ENCODE peak calls at places on chromosomes 12 and 14, in six cellular contexts. R, Y, X, E, G and O are unnamed samples.

GRCh38 chr14:84228702-84229101 is 1301.2 kb upstream of the FLRT2 start:
- DNase-seq in R (no peak), Y (peak), X (no peak), E (no peak), G (no peak), O (no peak)

GRCh38 chr12:47854531-47854930 is 34.8 kb upstream of the HDAC7 start:
- DNase-seq in R (no peak), Y (no peak), X (no peak), E (no peak), G (no peak), O (no peak)

GRCh38 chr12:68915055-68915454 is 17.9 kb downstream of the CPM start:
- DNase-seq in R (no peak), Y (peak), X (no peak), E (no peak), G (no peak), O (no peak)

GRCh38 chr12:22275847-22276246 is 58.7 kb downstream of the ST8SIA1 start:
- DNase-seq in R (no peak), Y (peak), X (no peak), E (no peak), G (peak), O (peak)

GRCh38 chr14:92948647-92949046 is 25.7 kb downstream of the CHGA start:
- DNase-seq in R (no peak), Y (no peak), X (no peak), E (no peak), G (no peak), O (no peak)

GRCh38 chr12:48122065-48122834 is 3.1 kb downstream of the PFKM start:
- DNase-seq in R (no peak), Y (no peak), X (no peak), E (no peak), G (no peak), O (no peak)

GRCh38 chr14:69069020-69069421 is 83.9 kb downstream of the DCAF5 start:
- DNase-seq in R (no peak), Y (peak), X (no peak), E (no peak), G (no peak), O (no peak)

GRCh38 chr12:130281157-130281799 is 56.4 kb upstream of the PIWIL1 start:
- DNase-seq in R (no peak), Y (no peak), X (peak), E (no peak), G (no peak), O (no peak)

GRCh38 chr12:116044181-116044580 is 233.3 kb downstream of the MED13L start:
- DNase-seq in R (no peak), Y (peak), X (no peak), E (no peak), G (no peak), O (no peak)

GRCh38 chr12:131229426-131230339 is 276.0 kb downstream of the ADGRD1 start:
- DNase-seq in R (no peak), Y (no peak), X (no peak), E (no peak), G (no peak), O (no peak)

GRCh38 chr14:55317503-55317902 is 46.3 kb downstream of the FBXO34 start:
- DNase-seq in R (no peak), Y (no peak), X (no peak), E (no peak), G (no peak), O (no peak)

GRCh38 chr12:64624035-64624434 is 13.7 kb downstream of the RASSF3 start:
- DNase-seq in R (no peak), Y (no peak), X (no peak), E (no peak), G (no peak), O (no peak)

GRCh38 chr14:59342516-59343484 is 122.4 kb downstream of the GPR135 start:
- DNase-seq in R (no peak), Y (no peak), X (no peak), E (no peak), G (no peak), O (no peak)

GRCh38 chr12:108886873-108887629 is 7.2 kb downstream of the DAO start:
- DNase-seq in R (no peak), Y (no peak), X (no peak), E (no peak), G (no peak), O (no peak)

GRCh38 chr12:85155791-85156190 is 119.6 kb downstream of the LRRIQ1 start:
- DNase-seq in R (no peak), Y (peak), X (no peak), E (peak), G (no peak), O (no peak)

GRCh38 chr12:6530576-6531260 is 3.6 kb upstream of the GAPDH start:
- DNase-seq in R (no peak), Y (no peak), X (no peak), E (no peak), G (no peak), O (no peak)

GRCh38 chr14:66403183-66403582 is 83.0 kb upstream of the CCDC196 start:
- DNase-seq in R (no peak), Y (peak), X (no peak), E (peak), G (no peak), O (no peak)

GRCh38 chr14:31787377-31787776 is 226.2 kb downstream of the NUBPL start:
- DNase-seq in R (no peak), Y (peak), X (no peak), E (no peak), G (no peak), O (no peak)

GRCh38 chr12:85947286-85947685 is 73.2 kb downstream of the NTS start:
- DNase-seq in R (no peak), Y (no peak), X (no peak), E (no peak), G (no peak), O (no peak)

GRCh38 chr12:14275886-14276285 is 89.6 kb upstream of the ATF7IP start:
- DNase-seq in R (no peak), Y (no peak), X (no peak), E (no peak), G (no peak), O (no peak)

GRCh38 chr12:131197490-131197889 is 243.8 kb downstream of the ADGRD1 start:
- DNase-seq in R (no peak), Y (no peak), X (no peak), E (no peak), G (no peak), O (no peak)

GRCh38 chr12:77151030-77151429 is 85.7 kb upstream of the E2F7 start:
- DNase-seq in R (no peak), Y (no peak), X (no peak), E (no peak), G (no peak), O (no peak)

GRCh38 chr12:12474931-12475485 is 87.7 kb downstream of the DUSP16 start:
- DNase-seq in R (peak), Y (no peak), X (no peak), E (no peak), G (no peak), O (no peak)

GRCh38 chr14:104789752-104790743 is 5.5 kb downstream of the AKT1 start:
- DNase-seq in R (no peak), Y (no peak), X (no peak), E (no peak), G (no peak), O (no peak)

GRCh38 chr12:109912790-109913189 is 12.7 kb downstream of the TCHP start:
- DNase-seq in R (no peak), Y (no peak), X (no peak), E (no peak), G (no peak), O (no peak)